ENCODE peak calls at places on chromosomes 5 and 9, in ten cellular contexts. O, V, G, S, Y, X, N, Q, E and D are unnamed samples.

GRCh38 chr5:110751902-110752762 is 13.3 kb downstream of the SLC25A46 start:
- DNase-seq in O (no peak), V (no peak), G (peak; percentile 9), S (no peak), Y (no peak), X (no peak), N (no peak), Q (no peak), E (no peak), D (peak; percentile 55)

GRCh38 chr5:75734913-75735789 is 17.9 kb upstream of the POC5 start:
- DNase-seq in O (peak; percentile 48), V (no peak), G (peak; percentile 46), S (peak; percentile 52), Y (peak; percentile 54), X (peak; percentile 31), N (peak; percentile 68), Q (peak; percentile 9), E (peak; percentile 13), D (peak; percentile 39)

GRCh38 chr9:133973111-133973790 is 18.9 kb downstream of the VAV2 start:
- DNase-seq in O (no peak), V (no peak), G (no peak), S (no peak), Y (no peak), X (peak; percentile 38), N (no peak), Q (no peak), E (no peak), D (no peak)

GRCh38 chr9:99092643-99093491 is 12.0 kb upstream of the TGFBR1 start:
- DNase-seq in O (no peak), V (no peak), G (no peak), S (no peak), Y (no peak), X (no peak), N (no peak), Q (no peak), E (no peak), D (no peak)

GRCh38 chr5:93584531-93585053 is 1.6 kb downstream of the NR2F1 start:
- DNase-seq in O (no peak), V (no peak), G (no peak), S (no peak), Y (no peak), X (peak; percentile 49), N (no peak), Q (no peak), E (no peak), D (no peak)

GRCh38 chr9:78654324-78654723 is 357.4 kb downstream of the PSAT1 start:
- DNase-seq in O (no peak), V (no peak), G (no peak), S (no peak), Y (peak; percentile 36), X (no peak), N (no peak), Q (no peak), E (no peak), D (no peak)

GRCh38 chr9:126428524-126429175 is 102.0 kb downstream of the MVB12B start:
- DNase-seq in O (no peak), V (peak; percentile 74), G (no peak), S (no peak), Y (no peak), X (no peak), N (no peak), Q (no peak), E (no peak), D (no peak)

GRCh38 chr5:1349246-1349645 is 4.3 kb upstream of the CLPTM1L start:
- DNase-seq in O (no peak), V (no peak), G (no peak), S (no peak), Y (no peak), X (no peak), N (no peak), Q (no peak), E (no peak), D (no peak)

GRCh38 chr5:458547-459353 is 15.8 kb downstream of the EXOC3 start:
- DNase-seq in O (no peak), V (peak; percentile 86), G (peak; percentile 80), S (no peak), Y (peak; percentile 98), X (no peak), N (peak; percentile 9), Q (no peak), E (no peak), D (peak; percentile 79)

GRCh38 chr5:36877667-36878420 is 1.3 kb downstream of the NIPBL start:
- DNase-seq in O (peak; percentile 24), V (no peak), G (peak; percentile 54), S (no peak), Y (peak; percentile 79), X (no peak), N (no peak), Q (peak; percentile 8), E (no peak), D (peak; percentile 56)

GRCh38 chr9:80605129-80605528 is 1033.4 kb downstream of the TLE4 start:
- DNase-seq in O (no peak), V (no peak), G (peak; percentile 65), S (no peak), Y (peak; percentile 49), X (no peak), N (no peak), Q (no peak), E (no peak), D (no peak)

GRCh38 chr5:52880541-52880940 is 92.8 kb downstream of the ITGA1 start:
- DNase-seq in O (no peak), V (no peak), G (no peak), S (no peak), Y (peak; percentile 28), X (no peak), N (no peak), Q (no peak), E (no peak), D (no peak)

GRCh38 chr9:133199648-133200321 is 9.3 kb downstream of the OBP2B start:
- DNase-seq in O (no peak), V (peak; percentile 85), G (peak; percentile 4), S (peak; percentile 34), Y (no peak), X (no peak), N (no peak), Q (no peak), E (peak; percentile 32), D (no peak)

GRCh38 chr9:129665814-129666511 is 516 bp downstream of the PRRX2 start:
- DNase-seq in O (no peak), V (peak; percentile 89), G (no peak), S (peak; percentile 29), Y (no peak), X (no peak), N (no peak), Q (no peak), E (no peak), D (no peak)

GRCh38 chr5:139251281-139251687 is 42.3 kb upstream of the MATR3 start:
- DNase-seq in O (no peak), V (no peak), G (no peak), S (no peak), Y (no peak), X (no peak), N (no peak), Q (no peak), E (no peak), D (peak; percentile 83)

GRCh38 chr5:143258559-143259253 is 144.8 kb downstream of the NR3C1 start:
- DNase-seq in O (no peak), V (no peak), G (no peak), S (no peak), Y (peak; percentile 80), X (no peak), N (no peak), Q (no peak), E (no peak), D (no peak)

GRCh38 chr5:102152906-102153787 is 142.9 kb downstream of the SLCO4C1 start:
- DNase-seq in O (peak; percentile 1), V (no peak), G (peak; percentile 28), S (peak; percentile 24), Y (peak; percentile 42), X (peak; percentile 22), N (no peak), Q (no peak), E (no peak), D (peak; percentile 37)
- TF ChIP-seq CTCF in O (peak; percentile 39), V (no peak), G (peak; percentile 17), S (peak; percentile 23), Y (peak; percentile 49), X (peak; percentile 57), N (peak; percentile 28), Q (no peak), E (peak; percentile 33), D (peak; percentile 29)

GRCh38 chr5:43041669-43042175 is 1.6 kb upstream of the ANXA2R start:
- DNase-seq in O (peak; percentile 89), V (peak; percentile 93), G (peak; percentile 92), S (peak; percentile 63), Y (peak; percentile 57), X (peak; percentile 70), N (peak; percentile 67), Q (peak; percentile 88), E (peak; percentile 69), D (no peak)

GRCh38 chr5:43043400-43043756 is 3.3 kb upstream of the ANXA2R start:
- DNase-seq in O (no peak), V (no peak), G (no peak), S (no peak), Y (no peak), X (no peak), N (no peak), Q (no peak), E (no peak), D (no peak)

GRCh38 chr5:43042176-43042625 is 2.1 kb upstream of the ANXA2R start:
- DNase-seq in O (peak; percentile 66), V (no peak), G (peak; percentile 82), S (peak; percentile 65), Y (peak; percentile 72), X (peak; percentile 72), N (peak; percentile 73), Q (no peak), E (peak; percentile 74), D (peak; percentile 76)

GRCh38 chr5:43044181-43044914 is 4.2 kb upstream of the ANXA2R start:
- DNase-seq in O (no peak), V (peak; percentile 84), G (no peak), S (peak; percentile 52), Y (no peak), X (peak; percentile 49), N (no peak), Q (no peak), E (peak; percentile 27), D (no peak)

GRCh38 chr5:43042626-43043399 is 2.7 kb upstream of the ANXA2R start:
- DNase-seq in O (peak; percentile 58), V (peak; percentile 94), G (peak; percentile 76), S (peak; percentile 38), Y (peak; percentile 71), X (peak; percentile 51), N (peak; percentile 78), Q (no peak), E (peak; percentile 70), D (peak; percentile 74)
- TF ChIP-seq CTCF in O (peak; percentile 16), V (no peak), G (no peak), S (no peak), Y (peak; percentile 13), X (no peak), N (peak; percentile 5), Q (no peak), E (peak; percentile 18), D (peak; percentile 34)

GRCh38 chr5:23742701-23743100 is 235.3 kb downstream of the PRDM9 start:
- DNase-seq in O (no peak), V (no peak), G (no peak), S (no peak), Y (peak; percentile 23), X (no peak), N (no peak), Q (no peak), E (no peak), D (no peak)
- TF ChIP-seq CTCF in O (no peak), V (no peak), G (no peak), S (no peak), Y (peak; percentile 19), X (no peak), N (no peak), Q (no peak), E (peak; percentile 23), D (no peak)

GRCh38 chr9:123974471-123974870 is 37.1 kb upstream of the LHX2 start:
- DNase-seq in O (no peak), V (no peak), G (no peak), S (no peak), Y (no peak), X (no peak), N (no peak), Q (no peak), E (no peak), D (no peak)
- TF ChIP-seq CTCF in O (no peak), V (no peak), G (no peak), S (no peak), Y (no peak), X (no peak), N (no peak), Q (no peak), E (no peak), D (no peak)